ENCODE peak calls at places on chromosomes 3 and 15, in ten cellular contexts. T, B, G, U, X, L, D, Q, F and J are unnamed samples.

GRCh38 chr3:165805834-165806561 is 31.2 kb downstream of the BCHE start:
- DNase-seq in L (peak), U (no peak), X (no peak), F (no peak), T (no peak), D (peak), G (no peak), B (no peak), Q (no peak), J (no peak)

GRCh38 chr3:61250784-61251173 is 473 bp downstream of the FHIT start:
- DNase-seq in G (peak), X (no peak), B (peak), Q (no peak), D (peak), U (peak), F (peak), L (peak), T (no peak), J (no peak)

GRCh38 chr3:106552401-106553043 is 683.7 kb upstream of the CBLB start:
- DNase-seq in F (no peak), L (no peak), X (no peak), G (no peak), U (no peak), B (no peak), Q (no peak), T (no peak), D (no peak), J (no peak)

GRCh38 chr15:66721954-66722353 is 19.9 kb downstream of the SMAD6 start:
- DNase-seq in Q (no peak), U (no peak), L (no peak), B (peak), D (no peak), T (no peak), F (no peak), X (no peak), G (no peak), J (no peak)

GRCh38 chr3:43207628-43208085 is 78.7 kb upstream of the SNRK start:
- DNase-seq in D (no peak), X (no peak), U (no peak), T (no peak), B (no peak), Q (no peak), G (no peak), F (no peak), L (no peak), J (no peak)

GRCh38 chr3:178536271-178537079 is at the start of gene KCNMB2:
- DNase-seq in T (no peak), X (no peak), F (no peak), G (peak), U (no peak), Q (peak), B (no peak), L (no peak), D (peak), J (no peak)

GRCh38 chr15:52427804-52428203 is 100.9 kb downstream of the MYO5A start:
- DNase-seq in F (no peak), D (peak), B (peak), G (no peak), U (no peak), T (peak), L (peak), X (peak), Q (no peak), J (no peak)

GRCh38 chr3:39126532-39127071 is 19.1 kb downstream of the TTC21A start:
- DNase-seq in L (no peak), X (no peak), U (peak), G (no peak), B (peak), Q (no peak), T (peak), F (no peak), D (peak), J (no peak)

GRCh38 chr15:90044916-90045371 is 43.8 kb downstream of the ZNF710 start:
- DNase-seq in X (no peak), Q (no peak), B (peak), L (no peak), F (no peak), T (no peak), G (no peak), D (no peak), U (no peak), J (no peak)

GRCh38 chr3:128343287-128344045 is 123.2 kb downstream of the DNAJB8 start:
- DNase-seq in T (peak), Q (no peak), G (peak), F (no peak), B (no peak), D (peak), L (no peak), X (no peak), U (no peak), J (peak)

GRCh38 chr15:63699391-63699790 is 102.2 kb downstream of the FBXL22 start:
- DNase-seq in B (no peak), T (no peak), X (no peak), L (no peak), U (no peak), F (no peak), G (no peak), D (no peak), Q (no peak), J (no peak)

GRCh38 chr3:185766645-185767323 is 58.1 kb downstream of the IGF2BP2 start:
- DNase-seq in X (no peak), F (no peak), T (no peak), B (no peak), L (no peak), D (no peak), G (no peak), Q (no peak), U (no peak), J (no peak)

GRCh38 chr15:90036343-90036742 is 35.2 kb downstream of the ZNF710 start:
- DNase-seq in L (no peak), X (no peak), G (no peak), B (no peak), F (no peak), T (no peak), D (no peak), U (no peak), Q (no peak), J (no peak)

GRCh38 chr3:171892457-171892856 is 49.3 kb downstream of the TMEM212 start:
- DNase-seq in L (no peak), D (no peak), T (no peak), B (no peak), U (no peak), G (no peak), X (no peak), F (no peak), Q (no peak), J (no peak)

GRCh38 chr3:32817195-32817560 is 619 bp upstream of the TRIM71 start:
- DNase-seq in U (no peak), G (no peak), B (no peak), F (peak), X (no peak), D (no peak), T (no peak), Q (no peak), L (peak), J (no peak)

GRCh38 chr15:89203705-89204273 is 17.6 kb downstream of the RLBP1 start:
- DNase-seq in X (no peak), B (no peak), F (no peak), U (peak), D (no peak), G (no peak), Q (no peak), T (no peak), L (no peak), J (no peak)